ENCODE peak calls at places on chromosomes 2 and 18, in four cellular contexts. One of them, this sample, is unnamed.

GRCh38 chr18:11398625-11399024 is 210.8 kb upstream of the SLC35G4 start:
- DNase-seq in HFFc6: no peak
- DNase-seq in mucosa of gallbladder: no peak
- DNase-seq in tibial artery: no peak
- DNase-seq in this sample: no peak

GRCh38 chr2:153105829-153106578 is 372.6 kb downstream of the RPRM start:
- DNase-seq in HFFc6: no peak
- DNase-seq in mucosa of gallbladder: no peak
- DNase-seq in tibial artery: no peak
- DNase-seq in this sample: no peak

GRCh38 chr18:79974025-79974424 is 9.6 kb downstream of the HSBP1L1 start:
- DNase-seq in HFFc6: no peak
- DNase-seq in mucosa of gallbladder: no peak
- DNase-seq in tibial artery: no peak
- DNase-seq in this sample: no peak

GRCh38 chr2:127140543-127140942 is 33.6 kb upstream of the BIN1 start:
- DNase-seq in HFFc6: no peak
- DNase-seq in mucosa of gallbladder: no peak
- DNase-seq in tibial artery: no peak
- DNase-seq in this sample: no peak

GRCh38 chr2:186546842-186547241 is 43.0 kb upstream of the ITGAV start:
- DNase-seq in HFFc6: peak
- DNase-seq in mucosa of gallbladder: no peak
- DNase-seq in tibial artery: no peak
- DNase-seq in this sample: no peak

GRCh38 chr18:41645600-41646360 is 309.3 kb upstream of the PIK3C3 start:
- DNase-seq in HFFc6: no peak
- DNase-seq in mucosa of gallbladder: peak
- DNase-seq in tibial artery: no peak
- DNase-seq in this sample: no peak

GRCh38 chr2:238169708-238170251 is 11.0 kb downstream of the ERFE start:
- DNase-seq in HFFc6: peak
- DNase-seq in mucosa of gallbladder: no peak
- DNase-seq in tibial artery: peak
- DNase-seq in this sample: no peak

GRCh38 chr18:58028109-58028784 is 15.8 kb upstream of the NEDD4L start:
- DNase-seq in HFFc6: no peak
- DNase-seq in mucosa of gallbladder: no peak
- DNase-seq in tibial artery: no peak
- DNase-seq in this sample: no peak

GRCh38 chr2:216023055-216023648 is 9.8 kb upstream of the MREG start:
- DNase-seq in HFFc6: peak
- DNase-seq in mucosa of gallbladder: no peak
- DNase-seq in tibial artery: no peak
- DNase-seq in this sample: no peak

GRCh38 chr18:45753251-45753650 is 29.3 kb downstream of the SLC14A1 start:
- DNase-seq in HFFc6: no peak
- DNase-seq in mucosa of gallbladder: no peak
- DNase-seq in tibial artery: no peak
- DNase-seq in this sample: no peak

GRCh38 chr2:163753721-163754120 is 17.9 kb upstream of the FIGN start:
- DNase-seq in HFFc6: no peak
- DNase-seq in mucosa of gallbladder: no peak
- DNase-seq in tibial artery: no peak
- DNase-seq in this sample: no peak

GRCh38 chr2:6784299-6784698 is 81.4 kb downstream of the CMPK2 start:
- DNase-seq in HFFc6: no peak
- DNase-seq in mucosa of gallbladder: no peak
- DNase-seq in tibial artery: no peak
- DNase-seq in this sample: no peak

GRCh38 chr2:240138275-240138984 is 2.0 kb downstream of the OTOS start:
- DNase-seq in HFFc6: no peak
- DNase-seq in mucosa of gallbladder: no peak
- DNase-seq in tibial artery: peak
- DNase-seq in this sample: peak

GRCh38 chr18:6623278-6623677 is 106.2 kb upstream of the ARHGAP28 start:
- DNase-seq in HFFc6: no peak
- DNase-seq in mucosa of gallbladder: no peak
- DNase-seq in tibial artery: no peak
- DNase-seq in this sample: no peak

GRCh38 chr18:77127769-77128671 is 4.6 kb downstream of the MBP start:
- DNase-seq in HFFc6: peak
- DNase-seq in mucosa of gallbladder: peak
- DNase-seq in tibial artery: peak
- DNase-seq in this sample: peak

GRCh38 chr2:95058989-95059601 is 33.6 kb downstream of the MAL start:
- DNase-seq in HFFc6: no peak
- DNase-seq in mucosa of gallbladder: no peak
- DNase-seq in tibial artery: no peak
- DNase-seq in this sample: peak

GRCh38 chr2:20665261-20666113 is 1.5 kb upstream of the GDF7 start:
- DNase-seq in HFFc6: no peak
- DNase-seq in mucosa of gallbladder: no peak
- DNase-seq in tibial artery: no peak
- DNase-seq in this sample: no peak